ENCODE peak calls at places on chromosome 16, in six cellular contexts. U, B, O, X, C and H are unnamed samples.

GRCh38 chr16:69762843-69763556 is 868 bp downstream of the WWP2 start:
- DNase-seq in U (peak; percentile 37), B (no peak), O (peak; percentile 23), X (peak; percentile 56), C (no peak), H (no peak)

GRCh38 chr16:8861563-8862308 is 7.1 kb downstream of the CARHSP1 start:
- DNase-seq in U (peak; percentile 74), B (no peak), O (no peak), X (no peak), C (no peak), H (no peak)

GRCh38 chr16:15682105-15682570 is 32.1 kb downstream of the NDE1 start:
- DNase-seq in U (peak; percentile 89), B (peak; percentile 58), O (peak; percentile 80), X (peak; percentile 84), C (peak; percentile 57), H (peak; percentile 48)

GRCh38 chr16:17271687-17272086 is 199.1 kb downstream of the XYLT1 start:
- DNase-seq in U (no peak), B (no peak), O (no peak), X (no peak), C (no peak), H (no peak)

GRCh38 chr16:26645629-26646028 is 421.1 kb upstream of the C16orf82 start:
- DNase-seq in U (no peak), B (peak; percentile 80), O (peak; percentile 10), X (no peak), C (peak; percentile 39), H (no peak)

GRCh38 chr16:8396463-8396862 is 193.8 kb downstream of the TMEM114 start:
- DNase-seq in U (no peak), B (no peak), O (no peak), X (no peak), C (no peak), H (no peak)

GRCh38 chr16:50629334-50629733 is 51.8 kb downstream of the SNX20 start:
- DNase-seq in U (no peak), B (no peak), O (no peak), X (no peak), C (no peak), H (no peak)

GRCh38 chr16:67399218-67399733 is 6.0 kb upstream of the TPPP3 start:
- DNase-seq in U (no peak), B (peak; percentile 90), O (peak; percentile 37), X (peak; percentile 47), C (peak; percentile 84), H (peak; percentile 49)

GRCh38 chr16:82651921-82652601 is 25.3 kb downstream of the CDH13 start:
- DNase-seq in U (no peak), B (no peak), O (no peak), X (no peak), C (no peak), H (no peak)

GRCh38 chr16:8946544-8946943 is 17.2 kb downstream of the USP7 start:
- DNase-seq in U (no peak), B (no peak), O (no peak), X (no peak), C (no peak), H (no peak)

GRCh38 chr16:5510819-5511370 is 413.3 kb upstream of the EEF2KMT start:
- DNase-seq in U (no peak), B (no peak), O (no peak), X (no peak), C (no peak), H (no peak)

GRCh38 chr16:68642436-68643064 is 2.6 kb upstream of the CDH3 start:
- DNase-seq in U (no peak), B (peak; percentile 84), O (no peak), X (peak; percentile 12), C (no peak), H (peak; percentile 79)

GRCh38 chr16:28163699-28164584 is 47.8 kb downstream of the XPO6 start:
- DNase-seq in U (peak; percentile 32), B (no peak), O (no peak), X (peak; percentile 11), C (no peak), H (no peak)

GRCh38 chr16:62289230-62289629 is 253.0 kb upstream of the CDH8 start:
- DNase-seq in U (no peak), B (no peak), O (no peak), X (no peak), C (no peak), H (no peak)

GRCh38 chr16:88338111-88338510 is 44.6 kb upstream of the ZNF469 start:
- DNase-seq in U (no peak), B (peak; percentile 81), O (no peak), X (no peak), C (no peak), H (no peak)

GRCh38 chr16:88570691-88571092 is 489 bp downstream of the ZC3H18 start:
- DNase-seq in U (no peak), B (no peak), O (no peak), X (peak; percentile 34), C (peak; percentile 78), H (no peak)

GRCh38 chr16:69340095-69340644 is 598 bp downstream of the NIP7 start:
- DNase-seq in U (no peak), B (no peak), O (no peak), X (no peak), C (no peak), H (no peak)

GRCh38 chr16:56312028-56312300 is 113.4 kb downstream of the AMFR start:
- DNase-seq in U (no peak), B (no peak), O (no peak), X (no peak), C (no peak), H (no peak)

GRCh38 chr16:79601092-79601977 is 798 bp upstream of the MAF start:
- DNase-seq in U (peak; percentile 72), B (peak; percentile 35), O (peak; percentile 13), X (peak; percentile 6), C (no peak), H (no peak)

GRCh38 chr16:10921536-10922327 is 20.5 kb downstream of the DEXI start:
- DNase-seq in U (no peak), B (no peak), O (no peak), X (no peak), C (no peak), H (no peak)

GRCh38 chr16:10920726-10921427 is 21.4 kb downstream of the DEXI start:
- DNase-seq in U (no peak), B (no peak), O (no peak), X (no peak), C (no peak), H (no peak)

GRCh38 chr16:10923146-10923649 is 19.1 kb downstream of the DEXI start:
- DNase-seq in U (peak; percentile 73), B (no peak), O (no peak), X (no peak), C (no peak), H (no peak)

GRCh38 chr16:10923650-10924214 is 18.5 kb downstream of the DEXI start:
- DNase-seq in U (peak; percentile 95), B (no peak), O (no peak), X (no peak), C (no peak), H (no peak)

GRCh38 chr16:10922328-10923145 is 19.7 kb downstream of the DEXI start:
- DNase-seq in U (peak; percentile 44), B (no peak), O (no peak), X (no peak), C (no peak), H (no peak)
- TF ChIP-seq JUN in U (no peak), B (no peak), O (no peak), X (no peak), C (no peak), H (no peak)

DNA sequence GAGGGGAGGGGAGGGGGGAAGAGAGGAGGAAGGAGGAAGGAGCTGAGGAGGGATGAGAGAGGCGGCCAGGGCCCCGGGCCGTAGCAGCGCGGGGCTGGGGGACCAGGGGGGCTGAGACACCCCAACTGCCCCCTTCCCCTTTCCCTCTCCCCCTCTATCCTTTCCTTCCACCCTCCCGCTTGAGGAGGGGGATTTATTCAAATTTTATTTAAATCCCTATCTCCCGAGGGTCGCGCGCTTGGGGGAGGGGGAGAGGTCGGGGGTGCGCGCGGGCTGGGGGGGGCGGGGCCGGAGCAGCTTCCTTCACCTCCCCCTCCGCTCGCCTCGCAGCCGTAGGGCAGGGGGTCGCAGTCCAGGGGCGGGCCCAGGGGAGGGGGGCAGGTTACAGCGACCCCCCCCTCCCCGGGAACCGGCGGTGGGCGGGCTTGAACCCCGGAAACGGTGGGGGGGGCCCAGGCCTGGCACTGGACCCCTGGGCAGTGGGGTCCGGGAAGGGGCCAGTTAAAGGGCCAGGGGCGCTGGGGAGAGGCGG is at the start of gene FBXL19:
- DNase-seq in U (no peak), B (peak; percentile 68), O (no peak), X (no peak), C (no peak), H (no peak)
- TF ChIP-seq JUN in U (no peak), B (no peak), O (no peak), X (no peak), C (no peak), H (no peak)

GRCh38 chr16:84093879-84094270 is 22.9 kb downstream of the MBTPS1 start:
- DNase-seq in U (no peak), B (no peak), O (no peak), X (no peak), C (no peak), H (no peak)

GRCh38 chr16:84095466-84095865 is 21.3 kb downstream of the MBTPS1 start:
- DNase-seq in U (no peak), B (no peak), O (no peak), X (no peak), C (no peak), H (no peak)

GRCh38 chr16:84093120-84093878 is 23.4 kb downstream of the MBTPS1 start:
- DNase-seq in U (no peak), B (no peak), O (no peak), X (no peak), C (no peak), H (no peak)

GRCh38 chr16:84098939-84099338 is 17.8 kb downstream of the MBTPS1 start:
- DNase-seq in U (no peak), B (no peak), O (no peak), X (no peak), C (no peak), H (no peak)

GRCh38 chr16:84096447-84097005 is 20.2 kb downstream of the MBTPS1 start:
- DNase-seq in U (peak; percentile 95), B (no peak), O (peak; percentile 70), X (no peak), C (no peak), H (no peak)
- TF ChIP-seq JUN in U (no peak), B (no peak), O (no peak), X (no peak), C (no peak), H (no peak)

GRCh38 chr16:51670527-51670926 is 519.5 kb upstream of the SALL1 start:
- DNase-seq in U (no peak), B (no peak), O (no peak), X (no peak), C (no peak), H (no peak)

GRCh38 chr16:51666074-51666473 is 515.0 kb upstream of the SALL1 start:
- DNase-seq in U (no peak), B (no peak), O (no peak), X (no peak), C (no peak), H (no peak)

GRCh38 chr16:51666821-51667220 is 515.8 kb upstream of the SALL1 start:
- DNase-seq in U (no peak), B (no peak), O (no peak), X (no peak), C (no peak), H (no peak)

DNA sequence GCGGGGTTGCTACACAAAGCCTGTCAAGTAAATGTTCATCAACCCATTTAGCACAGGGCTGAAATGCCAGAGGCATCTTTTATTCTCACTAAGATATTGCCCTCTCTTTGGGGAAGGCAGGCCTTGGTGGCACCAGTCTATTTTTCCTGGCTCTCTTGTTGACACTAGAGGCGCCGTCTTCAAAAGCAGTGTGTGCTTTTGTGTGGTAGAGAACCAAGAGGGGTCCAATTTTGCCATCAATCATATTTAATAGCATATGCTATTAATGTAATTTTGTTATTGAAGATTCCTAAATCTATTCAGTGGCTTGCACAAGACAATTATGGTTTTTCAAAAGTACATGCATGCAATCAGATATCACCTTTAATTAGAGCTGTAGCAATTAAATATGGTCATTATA is 514.5 kb upstream of the SALL1 start:
- DNase-seq in U (no peak), B (no peak), O (no peak), X (no peak), C (no peak), H (no peak)
- TF ChIP-seq JUN in U (no peak), B (no peak), O (no peak), X (no peak), C (no peak), H (no peak)